ENCODE peak calls at places on chromosomes 5 and 9, in six cellular contexts. V is AG09309, M is fibroblast of lung, S is GM12865, N is AG04449, P is upper lobe of right lung. F is an unnamed sample.

GRCh38 chr5:173772407-173773059 is 115.6 kb upstream of the CPEB4 start:
- DNase-seq in V (no peak), M (peak; percentile 19), S (no peak), N (no peak), P (no peak), F (no peak)

GRCh38 chr5:111384220-111384619 is 128.1 kb downstream of the STARD4 start:
- DNase-seq in V (no peak), M (peak; percentile 6), S (no peak), N (no peak), P (no peak), F (no peak)

GRCh38 chr9:128917151-128917849 is 3.5 kb upstream of the PHYHD1 start:
- DNase-seq in V (no peak), M (peak; percentile 89), S (no peak), N (no peak), P (peak; percentile 89), F (no peak)

GRCh38 chr9:18472915-18473314 is 1.0 kb upstream of the ADAMTSL1 start:
- DNase-seq in V (no peak), M (peak; percentile 69), S (no peak), N (no peak), P (no peak), F (no peak)

GRCh38 chr5:446066-446725 is 3.2 kb downstream of the EXOC3 start:
- DNase-seq in V (no peak), M (no peak), S (no peak), N (no peak), P (peak; percentile 15), F (no peak)

GRCh38 chr9:130030821-130031481 is 12.0 kb downstream of the FNBP1 start:
- DNase-seq in V (no peak), M (no peak), S (peak; percentile 78), N (no peak), P (no peak), F (no peak)

GRCh38 chr5:40680741-40681350 is 1.1 kb downstream of the PTGER4 start:
- DNase-seq in V (no peak), M (peak; percentile 61), S (peak; percentile 15), N (no peak), P (peak; percentile 67), F (peak; percentile 36)

GRCh38 chr5:178323961-178324360 is 91.4 kb upstream of the PHYKPL start:
- DNase-seq in V (no peak), M (no peak), S (peak; percentile 86), N (no peak), P (peak; percentile 45), F (no peak)

GRCh38 chr5:72234265-72234700 is 85.8 kb downstream of the MRPS27 start:
- DNase-seq in V (no peak), M (peak; percentile 53), S (peak; percentile 73), N (peak; percentile 58), P (no peak), F (no peak)

GRCh38 chr5:8908055-8908683 is 637.7 kb downstream of the SEMA5A start:
- DNase-seq in V (no peak), M (no peak), S (peak; percentile 57), N (no peak), P (no peak), F (no peak)

DNA sequence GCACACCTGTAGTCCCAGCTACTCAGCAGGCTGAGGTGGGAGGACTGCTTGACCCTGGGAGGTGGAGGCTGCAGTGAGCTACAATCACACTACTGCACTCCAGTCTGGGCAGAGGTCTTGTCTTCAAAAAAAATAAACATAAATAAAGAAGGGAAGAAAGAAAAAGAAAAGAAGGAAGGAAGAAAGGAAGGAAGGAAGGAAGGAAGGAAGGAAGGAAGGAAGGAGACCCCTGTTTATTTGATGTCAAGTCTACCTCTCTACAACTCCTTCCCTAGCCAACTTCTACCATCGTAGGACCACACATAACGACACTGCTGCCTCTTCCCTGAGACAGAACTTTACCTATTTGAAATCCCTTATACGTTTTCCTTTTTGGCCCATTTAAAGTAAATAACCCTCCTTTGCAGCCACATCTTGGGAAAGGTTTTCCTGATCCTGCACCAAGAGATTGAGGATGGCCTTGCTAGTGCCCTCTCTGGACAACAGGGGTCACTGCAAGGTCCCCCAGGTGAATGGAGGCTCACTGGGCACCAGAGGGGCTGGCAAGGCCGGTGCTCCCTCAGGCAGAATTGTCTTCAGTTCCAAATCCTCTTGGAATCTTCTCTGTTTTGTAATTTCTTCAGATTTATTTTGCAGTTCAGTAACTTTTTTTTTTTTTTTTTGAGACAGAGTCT is 10.5 kb downstream of the RPS14 start:
- DNase-seq in V (no peak), M (no peak), S (no peak), N (no peak), P (no peak), F (no peak)
- TF ChIP-seq CTCF in V (peak; percentile 66), M (peak; percentile 63), S (peak; percentile 66), N (peak; percentile 53), P (peak; percentile 60), F (no peak)

DNA sequence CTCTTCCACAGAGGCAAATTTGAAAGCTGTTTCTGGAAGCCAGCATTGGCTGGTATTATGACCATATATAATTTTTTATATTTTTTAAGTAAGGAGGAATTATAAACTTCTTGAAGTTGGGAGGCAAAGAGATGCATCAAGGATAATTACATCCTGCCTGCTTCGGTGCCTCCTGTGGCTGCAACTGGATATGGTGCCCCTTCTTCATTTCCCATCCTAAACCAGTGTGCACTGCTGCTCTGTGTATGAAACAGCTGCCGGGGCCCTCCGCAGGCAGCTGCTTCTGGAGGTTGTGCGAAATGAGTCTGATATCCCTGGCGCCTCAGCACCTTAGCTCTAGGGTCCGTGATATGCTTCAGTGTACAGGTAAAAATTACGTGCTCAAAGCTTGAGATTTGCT is 304.2 kb downstream of the ENC1 start:
- DNase-seq in V (no peak), M (no peak), S (no peak), N (no peak), P (no peak), F (no peak)
- TF ChIP-seq CTCF in V (peak; percentile 22), M (peak; percentile 25), S (peak; percentile 22), N (no peak), P (no peak), F (no peak)

DNA sequence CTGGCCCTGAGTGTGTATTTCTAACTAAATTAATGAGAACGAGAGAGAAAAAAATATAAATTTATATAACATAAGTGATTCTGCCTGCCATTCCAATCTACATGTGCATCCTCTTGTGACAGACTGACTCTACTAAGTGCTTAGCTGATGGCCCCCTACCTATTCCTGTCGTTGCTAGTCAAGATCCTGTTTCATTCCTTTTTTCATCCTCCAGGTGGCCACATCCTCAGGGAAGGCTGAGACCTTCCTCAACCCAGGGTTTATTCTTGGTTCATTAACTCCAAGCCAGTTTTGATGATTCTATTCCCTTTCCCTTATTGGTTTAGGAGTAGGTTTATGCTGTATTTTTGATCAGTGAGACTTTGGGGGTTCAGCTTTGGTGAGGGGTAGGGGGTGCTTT is 201.3 kb downstream of the C9orf152 start:
- DNase-seq in V (no peak), M (no peak), S (no peak), N (no peak), P (no peak), F (no peak)
- TF ChIP-seq CTCF in V (no peak), M (no peak), S (no peak), N (no peak), P (no peak), F (no peak)

GRCh38 chr5:15191012-15191411 is 309.0 kb upstream of the FBXL7 start:
- DNase-seq in V (no peak), M (peak; percentile 5), S (no peak), N (no peak), P (no peak), F (no peak)
- TF ChIP-seq CTCF in V (no peak), M (no peak), S (no peak), N (no peak), P (no peak), F (no peak)

GRCh38 chr5:153831976-153832375 is 206.7 kb downstream of the FAM114A2 start:
- DNase-seq in V (no peak), M (peak; percentile 61), S (peak; percentile 64), N (no peak), P (no peak), F (no peak)

GRCh38 chr5:153824909-153825308 is 213.8 kb downstream of the FAM114A2 start:
- DNase-seq in V (no peak), M (no peak), S (no peak), N (no peak), P (no peak), F (no peak)

GRCh38 chr5:153827407-153827806 is 211.3 kb downstream of the FAM114A2 start:
- DNase-seq in V (no peak), M (no peak), S (no peak), N (no peak), P (no peak), F (no peak)
- TF ChIP-seq CTCF in V (peak; percentile 50), M (peak; percentile 15), S (peak; percentile 23), N (peak; percentile 26), P (no peak), F (no peak)

GRCh38 chr9:126051446-126052130 is 275.0 kb upstream of the MVB12B start:
- DNase-seq in V (no peak), M (no peak), S (no peak), N (no peak), P (peak; percentile 30), F (no peak)

GRCh38 chr9:126050605-126050990 is 276.0 kb upstream of the MVB12B start:
- DNase-seq in V (no peak), M (no peak), S (no peak), N (no peak), P (peak; percentile 27), F (no peak)

GRCh38 chr9:126049088-126049487 is 277.5 kb upstream of the MVB12B start:
- DNase-seq in V (no peak), M (no peak), S (no peak), N (no peak), P (no peak), F (no peak)

GRCh38 chr9:126052791-126053190 is 273.8 kb upstream of the MVB12B start:
- DNase-seq in V (no peak), M (no peak), S (no peak), N (no peak), P (peak; percentile 41), F (no peak)

GRCh38 chr9:126049896-126050604 is 276.6 kb upstream of the MVB12B start:
- DNase-seq in V (no peak), M (no peak), S (no peak), N (no peak), P (no peak), F (no peak)
- TF ChIP-seq CTCF in V (no peak), M (no peak), S (no peak), N (no peak), P (no peak), F (no peak)